ENCODE peak calls at places on chromosomes 3 and 15, in seven cellular contexts. V is H1, P is H9, F is mesendoderm, W is IMR-90, E is mesenchymal stem cell, L is neuronal stem cell. X is an unnamed sample.

GRCh38 chr3:143771939-143772338 is 76.3 kb downstream of the SLC9A9 start:
- DNase-seq in V (no peak), F (no peak), L (no peak), W (no peak), E (no peak), P (no peak), X (no peak)

GRCh38 chr15:50883903-50884302 is 24.6 kb upstream of the AP4E1 start:
- DNase-seq in F (no peak), W (peak; percentile 46), E (peak; percentile 64), L (no peak), V (no peak), P (no peak), X (no peak)

GRCh38 chr3:40576431-40576830 is 51.7 kb downstream of the ZNF621 start:
- DNase-seq in L (no peak), V (no peak), F (no peak), W (no peak), E (no peak), P (no peak), X (no peak)

GRCh38 chr15:67501177-67501835 is 19.6 kb upstream of the C15orf61 start:
- DNase-seq in W (peak; percentile 54), V (no peak), F (peak; percentile 17), E (peak; percentile 26), L (no peak), P (no peak), X (no peak)

GRCh38 chr3:189602471-189602870 is 28.7 kb upstream of the TP63 start:
- DNase-seq in W (no peak), E (no peak), V (no peak), P (no peak), L (no peak), F (no peak), X (no peak)

GRCh38 chr15:50145451-50145872 is 26.4 kb upstream of the ATP8B4 start:
- DNase-seq in W (peak; percentile 88), F (peak; percentile 90), V (peak; percentile 7), L (peak; percentile 78), P (no peak), E (peak; percentile 86), X (no peak)

GRCh38 chr15:43268111-43269105 is 1.7 kb upstream of the TGM5 start:
- DNase-seq in E (peak; percentile 29), F (peak; percentile 42), L (peak; percentile 36), V (no peak), P (peak; percentile 62), W (no peak), X (no peak)

GRCh38 chr3:47646362-47646761 is 67.7 kb upstream of the CSPG5 start:
- DNase-seq in F (no peak), L (no peak), P (no peak), E (no peak), W (peak; percentile 34), V (no peak), X (peak; percentile 3)

GRCh38 chr3:16249336-16249735 is 15.4 kb downstream of the DPH3 start:
- DNase-seq in P (peak; percentile 62), V (no peak), F (peak; percentile 61), W (peak; percentile 50), E (peak; percentile 38), L (peak; percentile 26), X (peak; percentile 33)

GRCh38 chr3:111715911-111716523 is 120.9 kb upstream of the ZBED2 start:
- DNase-seq in L (no peak), F (peak; percentile 42), W (peak; percentile 45), P (no peak), E (peak; percentile 46), V (no peak), X (peak; percentile 77)

GRCh38 chr15:78697449-78697848 is 56.4 kb upstream of the CHRNB4 start:
- DNase-seq in L (no peak), E (no peak), F (no peak), W (no peak), V (no peak), P (no peak), X (no peak)
- H3K23ac ChIP-seq in L (no peak overlapping the region), E (no peak overlapping the region), F (no peak overlapping the region), W (no peak overlapping the region), V (no peak overlapping the region), P (no peak overlapping the region), X (no peak overlapping the region)

GRCh38 chr15:64985382-64986033 is 4.2 kb downstream of the SPG21 start:
- DNase-seq in P (no peak), F (no peak), V (no peak), L (no peak), E (peak; percentile 59), W (peak; percentile 17), X (no peak)
- H3K9ac ChIP-seq in P (no peak overlapping the region), F (no peak overlapping the region), V (no peak overlapping the region), L (no peak overlapping the region), E (peak overlapping the region; percentile 71), W (peak overlapping the region; percentile 21), X (no peak overlapping the region)

DNA sequence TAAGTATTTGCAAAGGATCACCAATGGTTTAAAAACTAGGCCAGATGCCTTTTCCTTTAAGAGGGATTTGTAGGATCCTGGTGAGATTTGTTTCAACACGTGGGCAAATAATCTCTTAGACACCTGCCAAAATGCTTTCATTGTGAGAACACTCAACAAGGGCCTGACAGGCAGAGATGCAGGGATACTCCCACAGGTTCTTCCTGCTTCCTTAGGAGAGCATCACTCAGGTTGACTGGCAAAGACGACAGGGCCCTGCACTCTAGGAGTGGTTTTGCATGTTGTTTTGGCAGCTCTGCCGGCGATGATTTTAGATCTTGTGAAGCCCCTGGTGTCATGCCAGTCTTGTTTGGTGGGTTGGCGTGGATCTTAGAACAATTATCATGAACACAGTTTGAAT is 184.5 kb downstream of the NR1D2 start:
- DNase-seq in P (no peak), W (no peak), E (no peak), L (no peak), V (no peak), F (no peak), X (no peak)
- H3K23ac ChIP-seq in P (no peak overlapping the region), W (no peak overlapping the region), E (no peak overlapping the region), L (no peak overlapping the region), V (no peak overlapping the region), F (no peak overlapping the region), X (no peak overlapping the region)

DNA sequence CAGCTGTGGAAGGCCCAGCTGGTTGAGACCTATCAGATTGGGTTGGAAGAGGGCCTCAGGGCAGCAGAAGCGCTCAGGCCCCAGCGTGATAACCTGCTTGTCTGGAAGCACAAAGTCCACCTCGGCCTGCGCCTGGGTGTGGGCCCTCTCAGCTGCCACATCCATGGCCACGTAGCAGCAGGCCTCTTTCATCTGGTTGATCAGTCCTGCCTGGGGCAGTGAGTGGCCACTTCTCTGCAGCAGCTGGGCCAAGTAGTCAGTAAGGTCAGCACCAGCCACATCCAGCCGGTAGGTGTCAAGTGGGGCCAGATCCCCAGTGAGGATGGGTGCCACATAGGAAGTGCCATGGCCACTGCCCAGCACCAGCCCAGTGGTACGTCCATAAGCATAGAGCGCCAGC is 3.9 kb upstream of the CAMKV start:
- DNase-seq in V (no peak), P (no peak), L (no peak), W (no peak), F (no peak), E (no peak), X (peak; percentile 85)
- H3K9ac ChIP-seq in V (no peak overlapping the region), P (no peak overlapping the region), L (peak overlapping the region; percentile 66), W (no peak overlapping the region), F (no peak overlapping the region), E (no peak overlapping the region), X (no peak overlapping the region)

DNA sequence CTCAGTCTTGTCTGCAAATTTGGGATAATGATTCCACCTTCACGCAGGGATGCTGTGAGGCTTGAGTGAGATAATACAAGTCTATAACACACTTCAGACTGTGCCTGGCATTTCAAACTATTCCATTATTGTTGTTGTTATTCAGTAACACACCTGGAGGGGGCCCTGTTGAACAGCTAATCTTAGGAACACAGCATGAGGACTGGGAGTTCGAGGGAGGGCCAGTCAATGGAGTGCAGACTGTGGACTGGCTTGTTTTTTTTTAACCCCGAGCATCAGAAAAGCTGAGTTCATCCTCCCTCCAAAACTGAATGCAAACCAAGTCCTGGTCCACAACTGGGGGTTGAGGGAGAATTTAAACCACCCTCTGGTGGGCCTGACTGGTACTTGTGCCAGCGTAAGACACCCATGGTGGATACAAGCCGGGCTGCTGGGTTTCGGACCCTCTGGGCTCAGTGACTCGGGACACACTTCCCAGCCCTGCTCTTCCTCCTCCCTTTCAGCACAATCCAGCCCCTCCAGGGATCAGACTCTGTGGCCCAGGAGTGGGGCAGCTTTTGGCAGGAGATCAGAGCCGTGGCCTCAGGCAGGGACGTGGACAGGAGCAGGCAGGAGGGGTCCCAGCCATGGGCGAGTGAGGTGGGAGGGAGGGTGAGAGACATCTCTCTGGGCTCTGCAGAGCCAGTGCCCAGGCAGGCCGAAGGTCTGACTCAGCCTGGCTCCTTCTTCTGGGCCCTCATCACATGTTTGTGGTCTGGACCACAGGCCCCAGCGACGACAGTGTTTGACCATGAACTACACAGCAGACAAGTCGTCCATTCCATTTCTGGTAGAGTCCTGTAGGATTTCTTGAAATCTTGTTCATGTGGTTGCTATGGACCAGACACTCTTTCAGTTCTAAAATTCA is 36.3 kb upstream of the MEX3B start:
- DNase-seq in P (peak; percentile 71), F (peak; percentile 80), W (peak; percentile 93), L (peak; percentile 36), V (no peak), E (peak; percentile 88), X (no peak)
- H3K23ac ChIP-seq in P (no peak overlapping the region), F (no peak overlapping the region), W (no peak overlapping the region), L (no peak overlapping the region), V (no peak overlapping the region), E (no peak overlapping the region), X (no peak overlapping the region)

GRCh38 chr3:5210926-5211325 is 23.4 kb downstream of the EDEM1 start:
- DNase-seq in W (no peak), F (no peak), V (no peak), P (no peak), L (no peak), E (no peak), X (peak; percentile 91)

GRCh38 chr3:5201536-5201935 is 14.0 kb downstream of the EDEM1 start:
- DNase-seq in V (no peak), E (no peak), L (no peak), P (no peak), W (no peak), F (no peak), X (no peak)

GRCh38 chr3:5202267-5202666 is 14.8 kb downstream of the EDEM1 start:
- DNase-seq in P (no peak), W (no peak), F (no peak), L (no peak), E (no peak), V (no peak), X (no peak)

DNA sequence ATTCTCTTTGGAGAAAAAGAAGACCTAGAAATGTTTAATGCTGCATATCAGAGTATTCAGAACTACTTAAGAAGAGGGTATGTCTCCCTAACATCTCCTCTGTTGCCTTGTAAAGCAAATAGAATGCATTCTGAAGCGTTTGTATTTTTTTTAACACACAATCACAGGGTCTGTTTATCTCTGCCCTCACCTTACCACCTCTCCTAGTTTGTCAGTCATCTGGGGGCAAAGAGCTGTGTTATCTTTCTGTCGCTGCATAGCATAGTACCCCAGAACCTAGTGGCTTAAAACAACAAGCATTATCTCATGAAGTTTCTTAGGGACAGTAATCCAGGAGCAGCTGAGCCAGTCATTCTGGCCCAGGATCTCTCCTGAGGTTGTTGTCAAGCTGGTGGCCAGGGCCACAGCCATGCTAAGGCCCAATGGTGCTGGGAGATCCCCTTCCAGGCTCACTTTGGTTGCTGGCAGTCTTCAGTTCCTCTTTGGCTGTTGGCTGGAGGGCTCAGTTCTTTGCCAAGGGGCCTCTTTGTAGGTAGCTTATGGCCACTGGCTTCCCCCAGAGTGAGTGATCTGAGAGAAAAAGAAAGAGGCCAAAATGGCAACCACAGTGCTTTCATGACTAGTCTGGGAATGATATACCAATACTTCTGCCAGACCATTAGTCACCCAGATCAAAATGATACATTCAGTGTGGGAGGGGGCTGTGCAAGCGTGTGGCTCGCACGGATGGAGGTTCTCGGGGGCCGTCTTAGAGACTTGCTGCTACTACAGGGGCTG is 17.8 kb downstream of the EDEM1 start:
- DNase-seq in E (no peak), L (no peak), P (no peak), F (no peak), W (peak; percentile 85), V (no peak), X (no peak)
- H3K9ac ChIP-seq in E (peak overlapping the region; percentile 13), L (no peak overlapping the region), P (no peak overlapping the region), F (no peak overlapping the region), W (no peak overlapping the region), V (no peak overlapping the region), X (no peak overlapping the region)

GRCh38 chr15:76034111-76034510 is 21.9 kb upstream of the NRG4 start:
- DNase-seq in P (no peak), L (no peak), F (peak; percentile 94), E (no peak), W (no peak), V (no peak), X (no peak)
- H3K23ac ChIP-seq in P (no peak overlapping the region), L (no peak overlapping the region), F (no peak overlapping the region), E (no peak overlapping the region), W (no peak overlapping the region), V (no peak overlapping the region), X (no peak overlapping the region)